ENCODE peak calls at places on chromosomes 13 and 19, in seven cellular contexts. One of them, this sample, is unnamed.
A peak's percentile ranks its signal among the peaks of the same experiment; 100 is the strongest.

GRCh38 chr19:49866933-49867782 is at the start of gene PNKP:
- DNase-seq in GM12891: peak; percentile 95
- DNase-seq in uterus: peak; percentile 92
- DNase-seq in suprapubic skin: peak; percentile 94
- DNase-seq in testis: peak; percentile 96
- DNase-seq in A549: peak; percentile 96
- DNase-seq in breast epithelium: peak; percentile 90
- DNase-seq in this sample: peak; percentile 95

GRCh38 chr19:19420570-19421301 is 15.3 kb downstream of the GATAD2A start:
- DNase-seq in GM12891: no peak
- DNase-seq in uterus: no peak
- DNase-seq in suprapubic skin: no peak
- DNase-seq in testis: no peak
- DNase-seq in A549: no peak
- DNase-seq in breast epithelium: no peak
- DNase-seq in this sample: no peak

GRCh38 chr13:112892759-112893569 is 76.0 kb upstream of the MCF2L start:
- DNase-seq in GM12891: no peak
- DNase-seq in uterus: no peak
- DNase-seq in suprapubic skin: no peak
- DNase-seq in testis: no peak
- DNase-seq in A549: no peak
- DNase-seq in breast epithelium: no peak
- DNase-seq in this sample: no peak

GRCh38 chr13:113195360-113195759 is 13.1 kb downstream of the PCID2 start:
- DNase-seq in GM12891: no peak
- DNase-seq in uterus: no peak
- DNase-seq in suprapubic skin: no peak
- DNase-seq in testis: no peak
- DNase-seq in A549: no peak
- DNase-seq in breast epithelium: no peak
- DNase-seq in this sample: no peak

GRCh38 chr13:27708325-27708724 is 84.0 kb upstream of the GSX1 start:
- DNase-seq in GM12891: no peak
- DNase-seq in uterus: no peak
- DNase-seq in suprapubic skin: no peak
- DNase-seq in testis: no peak
- DNase-seq in A549: no peak
- DNase-seq in breast epithelium: no peak
- DNase-seq in this sample: no peak

GRCh38 chr13:76965759-76966421 is 17.6 kb downstream of the ACOD1 start:
- DNase-seq in GM12891: no peak
- DNase-seq in uterus: peak; percentile 33
- DNase-seq in suprapubic skin: no peak
- DNase-seq in testis: peak; percentile 87
- DNase-seq in A549: no peak
- DNase-seq in breast epithelium: no peak
- DNase-seq in this sample: no peak

GRCh38 chr13:66703597-66703996 is 526.5 kb downstream of the PCDH9 start:
- DNase-seq in GM12891: no peak
- DNase-seq in uterus: no peak
- DNase-seq in suprapubic skin: no peak
- DNase-seq in testis: no peak
- DNase-seq in A549: no peak
- DNase-seq in breast epithelium: no peak
- DNase-seq in this sample: no peak

GRCh38 chr13:101231751-101232428 is 184.4 kb downstream of the NALCN start:
- DNase-seq in GM12891: no peak
- DNase-seq in uterus: no peak
- DNase-seq in suprapubic skin: no peak
- DNase-seq in testis: no peak
- DNase-seq in A549: no peak
- DNase-seq in breast epithelium: no peak
- DNase-seq in this sample: no peak

GRCh38 chr13:51804295-51805172 is 571 bp upstream of the DHRS12 start:
- DNase-seq in GM12891: no peak
- DNase-seq in uterus: no peak
- DNase-seq in suprapubic skin: no peak
- DNase-seq in testis: peak; percentile 40
- DNase-seq in A549: no peak
- DNase-seq in breast epithelium: peak; percentile 50
- DNase-seq in this sample: no peak

GRCh38 chr13:25170554-25171107 is 1.5 kb downstream of the AMER2 start:
- DNase-seq in GM12891: peak; percentile 35
- DNase-seq in uterus: no peak
- DNase-seq in suprapubic skin: no peak
- DNase-seq in testis: peak; percentile 23
- DNase-seq in A549: no peak
- DNase-seq in breast epithelium: no peak
- DNase-seq in this sample: no peak

GRCh38 chr19:1917926-1918325 is 12.7 kb downstream of the ADAT3 start:
- DNase-seq in GM12891: no peak
- DNase-seq in uterus: no peak
- DNase-seq in suprapubic skin: no peak
- DNase-seq in testis: no peak
- DNase-seq in A549: no peak
- DNase-seq in breast epithelium: no peak
- DNase-seq in this sample: no peak

GRCh38 chr13:27419333-27419732 is 5.1 kb upstream of the GTF3A start:
- DNase-seq in GM12891: no peak
- DNase-seq in uterus: no peak
- DNase-seq in suprapubic skin: no peak
- DNase-seq in testis: no peak
- DNase-seq in A549: no peak
- DNase-seq in breast epithelium: no peak
- DNase-seq in this sample: no peak

GRCh38 chr19:48633148-48634035 is 3.8 kb downstream of the DBP start:
- DNase-seq in GM12891: no peak
- DNase-seq in uterus: no peak
- DNase-seq in suprapubic skin: no peak
- DNase-seq in testis: no peak
- DNase-seq in A549: no peak
- DNase-seq in breast epithelium: no peak
- DNase-seq in this sample: no peak

GRCh38 chr19:30076101-30076551 is 134.1 kb downstream of the URI1 start:
- DNase-seq in GM12891: no peak
- DNase-seq in uterus: no peak
- DNase-seq in suprapubic skin: peak; percentile 58
- DNase-seq in testis: no peak
- DNase-seq in A549: no peak
- DNase-seq in breast epithelium: no peak
- DNase-seq in this sample: no peak

GRCh38 chr19:38055655-38056521 is 148.9 kb downstream of the SIPA1L3 start:
- DNase-seq in GM12891: no peak
- DNase-seq in uterus: no peak
- DNase-seq in suprapubic skin: no peak
- DNase-seq in testis: no peak
- DNase-seq in A549: no peak
- DNase-seq in breast epithelium: no peak
- DNase-seq in this sample: no peak

GRCh38 chr19:53521373-53522202 is 16.4 kb upstream of the ZNF331 start:
- DNase-seq in GM12891: no peak
- DNase-seq in uterus: no peak
- DNase-seq in suprapubic skin: no peak
- DNase-seq in testis: no peak
- DNase-seq in A549: no peak
- DNase-seq in breast epithelium: no peak
- DNase-seq in this sample: no peak

GRCh38 chr13:20709369-20709768 is 5.9 kb downstream of the IL17D start:
- DNase-seq in GM12891: no peak
- DNase-seq in uterus: no peak
- DNase-seq in suprapubic skin: no peak
- DNase-seq in testis: no peak
- DNase-seq in A549: no peak
- DNase-seq in breast epithelium: no peak
- DNase-seq in this sample: no peak
- TF ChIP-seq POLR2A in GM12891: no peak
- TF ChIP-seq POLR2A in uterus: no peak
- TF ChIP-seq POLR2A in suprapubic skin: no peak
- TF ChIP-seq POLR2A in testis: no peak
- TF ChIP-seq POLR2A in A549: no peak
- TF ChIP-seq POLR2A in breast epithelium: no peak
- TF ChIP-seq POLR2A in this sample: no peak

GRCh38 chr13:106374631-106375030 is 160.8 kb downstream of the EFNB2 start:
- DNase-seq in GM12891: no peak
- DNase-seq in uterus: no peak
- DNase-seq in suprapubic skin: no peak
- DNase-seq in testis: no peak
- DNase-seq in A549: no peak
- DNase-seq in breast epithelium: no peak
- DNase-seq in this sample: no peak

GRCh38 chr13:106373304-106373988 is 162.0 kb downstream of the EFNB2 start:
- DNase-seq in GM12891: no peak
- DNase-seq in uterus: no peak
- DNase-seq in suprapubic skin: no peak
- DNase-seq in testis: no peak
- DNase-seq in A549: no peak
- DNase-seq in breast epithelium: no peak
- DNase-seq in this sample: no peak

GRCh38 chr13:106375085-106375484 is 160.4 kb downstream of the EFNB2 start:
- DNase-seq in GM12891: no peak
- DNase-seq in uterus: no peak
- DNase-seq in suprapubic skin: no peak
- DNase-seq in testis: no peak
- DNase-seq in A549: no peak
- DNase-seq in breast epithelium: no peak
- DNase-seq in this sample: no peak

GRCh38 chr13:106372199-106373160 is 163.0 kb downstream of the EFNB2 start:
- DNase-seq in GM12891: no peak
- DNase-seq in uterus: no peak
- DNase-seq in suprapubic skin: no peak
- DNase-seq in testis: no peak
- DNase-seq in A549: no peak
- DNase-seq in breast epithelium: no peak
- DNase-seq in this sample: no peak

DNA sequence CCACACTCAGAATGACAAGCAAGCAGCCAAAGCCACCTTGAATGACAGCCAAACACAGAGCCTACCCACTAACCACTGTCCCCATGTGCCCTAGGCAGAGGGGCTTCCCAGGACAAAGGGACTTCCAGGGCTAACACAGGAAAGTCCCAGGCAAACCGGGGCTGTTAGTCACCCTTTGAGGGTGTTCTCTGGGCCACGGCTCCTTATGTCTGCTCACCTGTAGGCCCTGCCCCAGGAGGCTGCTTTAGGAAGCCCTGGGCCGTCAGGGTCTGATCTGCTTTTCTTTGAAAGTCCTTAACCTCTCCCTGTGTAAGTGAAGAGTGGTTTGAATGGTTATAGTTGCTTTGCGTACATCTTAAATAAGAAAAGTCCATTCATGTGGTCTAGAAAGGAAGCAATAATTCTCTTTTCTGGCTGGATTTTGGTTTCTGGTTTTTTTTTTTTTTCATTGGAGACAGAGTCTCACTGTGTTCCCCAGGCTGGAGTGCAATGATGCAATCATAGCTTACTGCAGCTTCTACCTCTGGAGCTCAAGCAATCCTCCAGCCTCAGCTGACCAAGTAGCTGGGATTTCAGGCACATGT is 161.4 kb downstream of the EFNB2 start:
- DNase-seq in GM12891: no peak
- DNase-seq in uterus: peak; percentile 31
- DNase-seq in suprapubic skin: no peak
- DNase-seq in testis: no peak
- DNase-seq in A549: no peak
- DNase-seq in breast epithelium: no peak
- DNase-seq in this sample: no peak
- TF ChIP-seq POLR2A in GM12891: no peak
- TF ChIP-seq POLR2A in uterus: no peak
- TF ChIP-seq POLR2A in suprapubic skin: no peak
- TF ChIP-seq POLR2A in testis: no peak
- TF ChIP-seq POLR2A in A549: no peak
- TF ChIP-seq POLR2A in breast epithelium: no peak
- TF ChIP-seq POLR2A in this sample: no peak

GRCh38 chr19:5083547-5083965 is 114.6 kb downstream of the KDM4B start:
- DNase-seq in GM12891: no peak
- DNase-seq in uterus: peak; percentile 64
- DNase-seq in suprapubic skin: no peak
- DNase-seq in testis: no peak
- DNase-seq in A549: no peak
- DNase-seq in breast epithelium: peak; percentile 35
- DNase-seq in this sample: no peak

GRCh38 chr19:5086725-5087439 is 118.0 kb downstream of the KDM4B start:
- DNase-seq in GM12891: no peak
- DNase-seq in uterus: no peak
- DNase-seq in suprapubic skin: no peak
- DNase-seq in testis: no peak
- DNase-seq in A549: peak; percentile 9
- DNase-seq in breast epithelium: no peak
- DNase-seq in this sample: no peak

GRCh38 chr19:5089283-5089682 is 120.4 kb downstream of the KDM4B start:
- DNase-seq in GM12891: no peak
- DNase-seq in uterus: no peak
- DNase-seq in suprapubic skin: no peak
- DNase-seq in testis: no peak
- DNase-seq in A549: no peak
- DNase-seq in breast epithelium: no peak
- DNase-seq in this sample: no peak

GRCh38 chr19:5086232-5086631 is 117.3 kb downstream of the KDM4B start:
- DNase-seq in GM12891: no peak
- DNase-seq in uterus: no peak
- DNase-seq in suprapubic skin: no peak
- DNase-seq in testis: no peak
- DNase-seq in A549: no peak
- DNase-seq in breast epithelium: no peak
- DNase-seq in this sample: no peak

DNA sequence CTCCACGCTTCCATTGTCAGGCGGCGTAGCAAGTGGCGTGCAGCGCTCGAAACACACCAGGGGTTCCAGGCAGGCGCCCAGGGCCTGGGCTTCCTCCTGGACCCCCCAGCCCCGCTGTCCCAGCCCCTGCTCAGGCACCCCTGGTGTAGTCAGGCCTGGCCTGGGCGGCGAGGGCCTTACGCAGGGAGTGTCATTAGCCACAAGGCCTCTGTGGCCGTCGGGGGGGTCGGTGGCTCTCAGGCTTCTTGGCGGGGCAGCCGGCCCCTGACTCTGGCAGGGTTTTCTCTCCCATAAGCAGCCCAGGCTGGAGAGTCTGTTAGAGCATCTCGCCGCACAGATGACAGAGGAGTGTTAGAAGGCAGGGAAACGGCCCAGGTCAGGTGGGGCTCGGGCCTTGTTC is 116.7 kb downstream of the KDM4B start:
- DNase-seq in GM12891: no peak
- DNase-seq in uterus: no peak
- DNase-seq in suprapubic skin: no peak
- DNase-seq in testis: no peak
- DNase-seq in A549: no peak
- DNase-seq in breast epithelium: no peak
- DNase-seq in this sample: no peak
- TF ChIP-seq POLR2A in GM12891: no peak
- TF ChIP-seq POLR2A in uterus: no peak
- TF ChIP-seq POLR2A in suprapubic skin: no peak
- TF ChIP-seq POLR2A in testis: no peak
- TF ChIP-seq POLR2A in A549: no peak
- TF ChIP-seq POLR2A in breast epithelium: no peak
- TF ChIP-seq POLR2A in this sample: no peak

DNA sequence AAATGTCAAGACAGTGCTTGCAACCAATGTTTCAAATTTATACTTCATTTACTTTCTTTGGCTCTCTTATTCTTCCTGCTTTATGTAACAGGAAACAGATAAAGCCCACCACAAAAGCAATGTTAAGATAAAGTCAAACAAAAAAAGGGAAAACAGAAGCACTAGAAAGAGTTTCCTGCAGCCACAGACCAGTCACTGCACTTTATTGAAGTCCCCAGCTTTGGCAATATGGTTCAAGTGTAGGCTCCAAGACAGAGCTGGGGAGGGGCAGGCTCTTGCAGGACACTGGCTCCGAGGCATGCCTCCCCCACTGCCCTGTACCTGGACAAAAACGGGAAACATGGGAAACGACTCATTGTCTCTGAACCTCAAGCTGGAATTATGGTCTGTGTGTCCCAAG is 15.3 kb upstream of the CDC16 start:
- DNase-seq in GM12891: no peak
- DNase-seq in uterus: no peak
- DNase-seq in suprapubic skin: no peak
- DNase-seq in testis: no peak
- DNase-seq in A549: no peak
- DNase-seq in breast epithelium: no peak
- DNase-seq in this sample: no peak
- TF ChIP-seq POLR2A in GM12891: no peak
- TF ChIP-seq POLR2A in uterus: no peak
- TF ChIP-seq POLR2A in suprapubic skin: no peak
- TF ChIP-seq POLR2A in testis: no peak
- TF ChIP-seq POLR2A in A549: no peak
- TF ChIP-seq POLR2A in breast epithelium: no peak
- TF ChIP-seq POLR2A in this sample: no peak

This sample was measured in erythroblast.